ENCODE peak calls at places on chromosomes 4 and X, in seven cellular contexts. D is head of caudate nucleus; B is NCI-H1092 treated with DMSO at 0.1 percent for 48 hours; M is astrocyte of the spinal cord; L is activated CD4-positive, alpha-beta T cell treated with anti-CD3 and anti-CD28 coated beads for 1 hour; C is M059J; O is NCI-H748 treated with DMSO at 0.1 percent for 48 hours. R is an unnamed sample.

GRCh38 chr4:183637461-183637860 is 21.5 kb downstream of the RWDD4 start:
- DNase-seq in D (no peak), B (no peak), M (peak; percentile 42), L (no peak), C (peak; percentile 58), O (no peak), R (no peak)

GRCh38 chrX:1587161-1587560 is 4.2 kb upstream of the AKAP17A start:
- DNase-seq in D (no peak), B (no peak), M (no peak), L (no peak), C (no peak), O (no peak), R (no peak)

GRCh38 chr4:56197387-56197786 is 189.9 kb downstream of the AASDH start:
- DNase-seq in D (no peak), B (no peak), M (peak; percentile 19), L (no peak), C (peak; percentile 3), O (no peak), R (no peak)

GRCh38 chrX:68988865-68989264 is 160.0 kb downstream of the EFNB1 start:
- DNase-seq in D (no peak), B (no peak), M (no peak), L (no peak), C (no peak), O (no peak), R (no peak)

GRCh38 chr4:113744667-113745241 is 16.8 kb downstream of the CAMK2D start:
- DNase-seq in D (no peak), B (no peak), M (no peak), L (no peak), C (no peak), O (no peak), R (no peak)

GRCh38 chr4:6565691-6566431 is 9.1 kb upstream of the MAN2B2 start:
- DNase-seq in D (no peak), B (no peak), M (no peak), L (no peak), C (no peak), O (no peak), R (no peak)

GRCh38 chr4:84623661-84624060 is 40.7 kb downstream of the CDS1 start:
- DNase-seq in D (no peak), B (no peak), M (no peak), L (no peak), C (no peak), O (no peak), R (no peak)

GRCh38 chrX:154441984-154442707 is 1.8 kb upstream of the FAM50A start:
- DNase-seq in D (no peak), B (no peak), M (no peak), L (no peak), C (no peak), O (no peak), R (no peak)

GRCh38 chr4:15410750-15411149 is 17.1 kb upstream of the C1QTNF7 start:
- DNase-seq in D (no peak), B (no peak), M (no peak), L (no peak), C (no peak), O (peak; percentile 28), R (no peak)

GRCh38 chr4:41095973-41096372 is 118.4 kb downstream of the APBB2 start:
- DNase-seq in D (no peak), B (no peak), M (peak; percentile 62), L (no peak), C (peak; percentile 53), O (no peak), R (no peak)

GRCh38 chr4:74855879-74856278 is 61.6 kb upstream of the BTC start:
- DNase-seq in D (no peak), B (no peak), M (no peak), L (no peak), C (no peak), O (no peak), R (no peak)

GRCh38 chr4:19309365-19309764 is 942.3 kb upstream of the SLIT2 start:
- DNase-seq in D (no peak), B (peak; percentile 5), M (peak; percentile 74), L (no peak), C (peak; percentile 73), O (no peak), R (peak; percentile 41)

GRCh38 chr4:142558851-142559250 is 287.2 kb downstream of the INPP4B start:
- DNase-seq in D (no peak), B (no peak), M (no peak), L (no peak), C (peak; percentile 18), O (no peak), R (no peak)

GRCh38 chr4:112546476-112546875 is 30.5 kb upstream of the NEUROG2 start:
- DNase-seq in D (no peak), B (no peak), M (no peak), L (no peak), C (no peak), O (no peak), R (no peak)

GRCh38 chr4:100510551-100510950 is 7.3 kb downstream of the EMCN start:
- DNase-seq in D (no peak), B (no peak), M (no peak), L (no peak), C (peak; percentile 30), O (no peak), R (no peak)

GRCh38 chrX:112687189-112687691 is 7.5 kb upstream of the LHFPL1 start:
- DNase-seq in D (no peak), B (no peak), M (no peak), L (no peak), C (no peak), O (no peak), R (no peak)

GRCh38 chrX:153933751-153934472 is 925 bp downstream of the NAA10 start:
- DNase-seq in D (no peak), B (no peak), M (no peak), L (no peak), C (peak; percentile 67), O (no peak), R (no peak)

GRCh38 chr4:8913121-8913857 is 41.6 kb upstream of the HMX1 start:
- DNase-seq in D (peak; percentile 14), B (no peak), M (no peak), L (no peak), C (no peak), O (no peak), R (no peak)

GRCh38 chr4:64230709-64231310 is 178.4 kb downstream of the TECRL start:
- DNase-seq in D (no peak), B (no peak), M (peak; percentile 20), L (no peak), C (peak; percentile 0), O (no peak), R (no peak)

GRCh38 chr4:72909461-72909860 is 160.1 kb downstream of the COX18 start:
- DNase-seq in D (no peak), B (no peak), M (no peak), L (no peak), C (peak; percentile 4), O (no peak), R (no peak)

GRCh38 chr4:72971572-72971971 is 97.9 kb downstream of the COX18 start:
- DNase-seq in D (no peak), B (no peak), M (peak; percentile 88), L (no peak), C (peak; percentile 90), O (no peak), R (no peak)

R was measured in NCI-H2081.